ENCODE peak calls at places on chromosomes 1 and 21, in six cellular contexts. A, Z, R, H, E and W are unnamed samples. For H3K9me3 and H3K4me1, the result is how much of the 10 kb centered on the place peaks cover.

GRCh38 chr1:6209661-6210605 is 4.0 kb downstream of the RNF207 start:
- DNase-seq in H (no peak), Z (peak), E (peak), R (no peak), A (no peak), W (no peak)

GRCh38 chr1:89604414-89604735 is 28.5 kb upstream of the LRRC8C start:
- DNase-seq in Z (no peak), R (no peak), E (no peak), H (no peak), A (no peak), W (no peak)

GRCh38 chr1:49229555-49229954 is 452.9 kb upstream of the BEND5 start:
- DNase-seq in Z (no peak), A (no peak), E (no peak), H (no peak), R (no peak), W (no peak)

GRCh38 chr1:176136891-176137290 is 70.2 kb downstream of the COP1 start:
- DNase-seq in H (no peak), R (peak), Z (no peak), E (no peak), A (no peak), W (no peak)

GRCh38 chr1:28091043-28091781 is 2.8 kb upstream of the EYA3 start:
- DNase-seq in H (peak), R (peak), E (peak), Z (peak), A (peak), W (no peak)

GRCh38 chr1:118998171-118998570 is 10.0 kb upstream of the TBX15 start:
- DNase-seq in A (no peak), R (no peak), Z (no peak), H (no peak), E (no peak), W (no peak)

GRCh38 chr1:197485790-197486189 is 217.7 kb downstream of the CRB1 start:
- DNase-seq in H (no peak), A (no peak), R (no peak), Z (no peak), E (no peak), W (no peak)

GRCh38 chr1:184518958-184519357 is 132.1 kb downstream of the C1orf21 start:
- DNase-seq in A (no peak), Z (no peak), H (no peak), E (no peak), R (no peak), W (no peak)

GRCh38 chr1:8259498-8260290 is 58.2 kb upstream of the SLC45A1 start:
- DNase-seq in Z (no peak), H (no peak), E (no peak), A (peak), R (peak), W (no peak)

GRCh38 chr1:214174508-214175199 is 106.3 kb upstream of the SMYD2 start:
- DNase-seq in R (no peak), H (no peak), E (no peak), Z (no peak), A (no peak), W (no peak)

GRCh38 chr1:156342556-156342955 is 4.2 kb downstream of the TSACC start:
- DNase-seq in A (no peak), E (no peak), H (no peak), R (no peak), Z (no peak), W (no peak)

GRCh38 chr1:170520601-170521000 is 11.4 kb upstream of the GORAB start:
- DNase-seq in Z (no peak), R (no peak), H (no peak), A (no peak), E (no peak), W (no peak)

GRCh38 chr1:35062518-35063196 is 16.5 kb upstream of the ZMYM1 start:
- DNase-seq in Z (no peak), A (no peak), H (no peak), R (peak), E (no peak), W (no peak)

GRCh38 chr1:32273389-32274208 is 18.3 kb upstream of the HDAC1 start:
- DNase-seq in A (no peak), Z (peak), E (peak), R (no peak), H (no peak), W (peak)

GRCh38 chr1:24501371-24502167 is 1.1 kb upstream of the RCAN3 start:
- DNase-seq in Z (peak), H (no peak), A (no peak), R (peak), E (peak), W (no peak)

GRCh38 chr1:212139526-212140137 is 104.1 kb downstream of the DTL start:
- DNase-seq in A (no peak), R (no peak), H (no peak), E (no peak), Z (no peak), W (no peak)

GRCh38 chr1:101915597-101915996 is 81.1 kb downstream of the OLFM3 start:
- DNase-seq in Z (no peak), H (no peak), R (no peak), A (no peak), E (no peak), W (no peak)

GRCh38 chr1:53294557-53294956 is 33.3 kb downstream of the LRP8 start:
- DNase-seq in A (no peak), E (peak), R (peak), Z (no peak), H (no peak), W (no peak)

GRCh38 chr1:33050221-33051076 is 13.8 kb upstream of the AK2 start:
- DNase-seq in Z (no peak), E (no peak), R (peak), H (no peak), A (peak), W (peak)

DNA sequence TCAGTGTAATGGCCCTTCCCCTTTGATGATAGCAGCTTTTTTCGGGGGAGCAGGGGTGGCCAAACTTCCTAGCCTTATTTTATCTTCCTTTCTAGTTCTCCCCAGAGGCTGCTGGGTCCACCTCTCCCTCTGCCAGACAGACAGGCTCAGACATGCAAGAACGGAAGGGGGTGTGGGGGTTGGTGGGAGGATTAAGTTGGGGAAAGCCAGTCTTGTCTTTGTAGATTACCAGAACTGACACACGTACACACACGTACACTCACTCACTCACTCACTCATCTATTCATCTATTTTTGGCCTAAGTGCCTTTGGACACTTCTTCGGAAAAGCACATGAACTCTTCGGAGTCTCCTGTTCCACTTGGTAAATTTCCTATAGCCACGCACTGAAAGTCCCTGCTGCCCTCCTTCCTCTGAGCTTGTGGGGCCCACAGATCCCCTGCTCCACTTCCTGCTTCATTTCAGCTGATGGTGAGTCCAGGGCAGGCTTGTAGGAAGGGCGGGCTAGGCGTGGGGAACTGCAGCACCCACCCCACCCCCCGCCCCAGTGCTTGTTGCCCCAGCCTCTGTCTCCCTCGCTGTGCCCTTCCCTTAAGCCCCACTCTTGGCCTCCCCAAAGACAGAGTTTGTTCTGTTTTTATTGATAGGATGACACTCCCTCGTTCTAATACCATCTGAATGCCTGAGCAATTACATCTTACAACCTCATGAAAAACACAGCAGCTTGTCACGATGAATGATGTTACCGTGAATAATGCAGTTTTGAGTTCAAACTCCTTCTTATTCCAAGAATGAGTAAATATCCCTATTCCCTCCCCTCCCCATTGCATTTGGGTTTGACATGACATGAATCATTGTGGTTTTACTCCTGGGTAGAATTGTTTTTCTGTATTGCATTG is 60.7 kb upstream of the ATP5PO start:
- DNase-seq in Z (peak), R (peak), E (peak), A (no peak), H (no peak), W (peak)
- H3K27ac ChIP-seq in Z (peak), R (peak), E (peak), A (peak), H (peak), W (peak)

GRCh38 chr21:23281917-23282316 is 2283.7 kb downstream of the NCAM2 start:
- DNase-seq in E (no peak), Z (no peak), A (no peak), H (no peak), R (no peak), W (no peak)
- H3K9me3 ChIP-seq in E (under half), Z (under half), A (under half), H (under half), R (under half), W (under half)

GRCh38 chr1:26373789-26374188 is 1.2 kb upstream of the ZNF683 start:
- DNase-seq in R (no peak), H (no peak), Z (no peak), E (no peak), A (no peak), W (no peak)
- H3K4me1 ChIP-seq in R (under half), H (under half), Z (half or more), E (half or more), A (under half), W (under half)

GRCh38 chr1:117180571-117180970 is 30.2 kb downstream of the VTCN1 start:
- DNase-seq in H (no peak), A (no peak), Z (no peak), E (no peak), R (peak), W (no peak)

GRCh38 chr1:117179471-117179870 is 31.3 kb downstream of the VTCN1 start:
- DNase-seq in H (no peak), A (no peak), E (no peak), Z (no peak), R (no peak), W (no peak)

GRCh38 chr1:117182271-117182670 is 28.5 kb downstream of the VTCN1 start:
- DNase-seq in Z (no peak), A (no peak), E (no peak), H (no peak), R (no peak), W (no peak)

GRCh38 chr1:117178756-117179155 is 32.0 kb downstream of the VTCN1 start:
- DNase-seq in R (no peak), A (no peak), Z (no peak), H (no peak), E (no peak), W (no peak)

DNA sequence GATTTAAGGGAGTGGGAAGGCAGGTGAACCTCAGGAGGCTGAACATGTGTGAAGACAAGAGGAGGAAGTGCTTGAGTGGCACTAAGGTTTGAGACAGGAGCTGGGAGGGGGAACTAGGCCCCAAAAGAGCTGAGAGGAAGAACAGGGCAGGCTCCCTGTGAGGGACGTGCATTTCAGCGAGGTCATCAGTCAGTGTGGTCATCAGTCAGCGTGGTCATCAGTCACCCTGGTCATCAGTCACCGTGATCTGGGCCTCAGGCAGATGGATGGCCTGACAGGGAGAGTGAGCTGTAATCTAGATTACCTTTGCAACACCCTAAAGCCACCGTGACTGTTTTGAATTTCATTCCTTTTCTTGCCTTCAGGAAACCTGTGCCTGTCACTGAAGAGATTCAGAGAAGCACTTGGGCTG is 29.1 kb downstream of the VTCN1 start:
- DNase-seq in E (no peak), Z (no peak), A (no peak), R (no peak), H (no peak), W (no peak)
- H3K27ac ChIP-seq in E (no peak), Z (no peak), A (no peak), R (peak), H (no peak), W (no peak)

DNA sequence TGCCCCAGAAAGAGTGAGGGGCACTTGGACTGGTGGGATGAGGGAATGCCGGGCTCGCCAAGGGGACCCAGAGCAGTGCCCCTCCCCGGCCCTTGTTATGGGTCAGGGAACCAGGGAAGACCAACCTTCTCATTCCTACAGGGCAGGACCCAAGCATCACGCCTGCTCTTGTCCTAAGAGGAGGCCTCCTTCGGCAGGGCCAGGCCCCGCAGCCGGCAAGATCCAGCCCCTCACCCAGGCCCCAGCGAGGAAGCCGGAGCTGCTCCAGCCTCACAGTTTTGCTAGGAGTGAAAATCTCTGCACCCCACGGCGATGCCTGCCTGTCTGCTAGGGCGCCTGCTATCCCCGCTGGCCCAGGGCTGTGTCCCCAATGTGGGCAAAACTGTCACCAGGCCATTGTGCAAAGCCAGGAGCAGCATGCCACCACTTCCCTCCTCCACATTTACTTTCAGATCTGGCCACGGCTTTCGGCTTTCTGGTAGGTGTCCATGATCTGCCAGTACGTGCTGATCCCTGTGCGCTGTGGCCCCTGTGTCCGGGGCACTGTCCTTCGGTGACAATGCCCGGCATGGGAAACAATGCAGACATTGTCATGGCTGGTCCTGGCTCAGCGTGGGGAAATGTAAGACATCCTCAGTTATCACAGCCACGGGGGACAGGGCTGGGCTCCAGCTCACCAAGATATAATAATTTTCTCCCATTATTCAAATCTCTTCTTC is 9.6 kb downstream of the ACTRT2 start:
- DNase-seq in E (no peak), R (no peak), A (no peak), Z (no peak), H (peak), W (no peak)
- H3K9me3 ChIP-seq in E (under half), R (under half), A (under half), Z (under half), H (under half), W (under half)

GRCh38 chr21:27152996-27153395 is 186.1 kb upstream of the ADAMTS5 start:
- DNase-seq in R (no peak), E (no peak), A (no peak), Z (no peak), H (no peak), W (no peak)
- H3K4me1 ChIP-seq in R (under half), E (under half), A (under half), Z (under half), H (under half), W (under half)

DNA sequence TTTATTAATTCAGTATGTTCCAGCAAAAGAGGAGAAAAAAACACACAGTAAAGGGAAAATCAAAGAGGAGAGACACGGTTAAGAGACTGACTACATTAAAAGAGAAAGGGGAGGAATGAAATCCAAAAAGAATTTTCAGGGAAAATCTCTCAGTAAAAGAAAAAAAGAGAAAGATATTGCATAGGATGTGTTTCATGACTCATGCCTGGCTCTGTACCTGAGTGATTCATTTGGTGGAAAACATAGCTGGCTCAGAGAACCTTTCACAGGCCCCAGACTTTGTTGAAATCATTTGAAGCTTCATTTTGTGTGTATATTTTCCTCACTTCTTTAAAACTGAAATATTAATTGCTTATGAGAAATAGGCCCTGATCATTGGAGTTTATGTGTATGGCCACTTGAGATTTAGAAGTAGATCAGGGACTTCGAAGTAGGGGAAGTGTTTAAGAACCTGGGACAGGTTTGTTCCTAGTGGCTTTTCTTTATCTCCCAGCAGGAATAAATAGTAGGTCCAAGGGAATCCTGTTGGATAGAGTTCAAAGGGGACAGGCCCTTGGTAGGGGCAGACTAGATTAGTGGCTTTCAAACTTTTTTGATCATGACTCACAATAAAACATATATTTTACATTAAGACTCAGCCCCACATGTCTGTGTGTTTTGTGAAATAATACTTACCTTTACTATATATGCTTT is 239.1 kb upstream of the SGIP1 start:
- DNase-seq in H (no peak), E (no peak), A (peak), R (peak), Z (no peak), W (no peak)
- H3K27ac ChIP-seq in H (no peak), E (no peak), A (peak), R (peak), Z (no peak), W (peak)

GRCh38 chr1:248758352-248758751 is 2.8 kb upstream of the LYPD8 start:
- DNase-seq in Z (no peak), A (no peak), H (no peak), E (no peak), R (no peak), W (no peak)
- H3K9me3 ChIP-seq in Z (under half), A (under half), H (under half), E (under half), R (under half), W (under half)

GRCh38 chr1:228405979-228406265 is 713 bp downstream of the TRIM11 start:
- DNase-seq in H (no peak), R (peak), A (no peak), Z (no peak), E (no peak), W (no peak)
- H3K4me1 ChIP-seq in H (under half), R (under half), A (under half), Z (under half), E (half or more), W (under half)